ENCODE peak calls at places on chromosomes 13 and 19, in five cellular contexts. K is thoracic aorta, I is lung, Y is H1, J is pancreas. T is an unnamed sample.

GRCh38 chr13:98142427-98143156 is at the start of gene FARP1:
- DNase-seq in K (no peak), I (peak; percentile 71), Y (no peak), J (peak; percentile 94), T (no peak)

GRCh38 chr13:105144936-105145335 is 1390.5 kb downstream of the EFNB2 start:
- DNase-seq in K (no peak), I (no peak), Y (no peak), J (no peak), T (no peak)

GRCh38 chr13:107138468-107138867 is 570.5 kb upstream of the ARGLU1 start:
- DNase-seq in K (no peak), I (no peak), Y (no peak), J (no peak), T (no peak)

GRCh38 chr13:100674363-100674847 is at the start of gene TMTC4:
- DNase-seq in K (no peak), I (no peak), Y (no peak), J (no peak), T (no peak)

GRCh38 chr19:18320865-18321728 is 1.8 kb downstream of the LSM4 start:
- DNase-seq in K (no peak), I (no peak), Y (no peak), J (no peak), T (no peak)

GRCh38 chr19:46963093-46963734 is 56.4 kb upstream of the NPAS1 start:
- DNase-seq in K (no peak), I (no peak), Y (no peak), J (no peak), T (no peak)

GRCh38 chr13:71659427-71659826 is 207.6 kb downstream of the DACH1 start:
- DNase-seq in K (no peak), I (no peak), Y (no peak), J (no peak), T (no peak)

GRCh38 chr13:21395953-21396352 is 63.1 kb downstream of the ZDHHC20 start:
- DNase-seq in K (no peak), I (no peak), Y (no peak), J (no peak), T (no peak)

GRCh38 chr13:26624572-26624971 is 67.1 kb downstream of the WASF3 start:
- DNase-seq in K (no peak), I (no peak), Y (no peak), J (no peak), T (no peak)

GRCh38 chr13:113044431-113045114 is 61.0 kb upstream of the F7 start:
- DNase-seq in K (no peak), I (no peak), Y (no peak), J (peak; percentile 19), T (no peak)

GRCh38 chr13:76865996-76866503 is 20.2 kb downstream of the KCTD12 start:
- DNase-seq in K (no peak), I (no peak), Y (no peak), J (no peak), T (no peak)

GRCh38 chr13:80454245-80454644 is 113.3 kb upstream of the SPRY2 start:
- DNase-seq in K (no peak), I (no peak), Y (no peak), J (no peak), T (no peak)

GRCh38 chr13:112824429-112824828 is 134.6 kb downstream of the ATP11A start:
- DNase-seq in K (no peak), I (no peak), Y (no peak), J (no peak), T (no peak)

GRCh38 chr19:43438291-43439162 is 23.8 kb downstream of the TEX101 start:
- DNase-seq in K (no peak), I (peak; percentile 49), Y (no peak), J (no peak), T (no peak)

GRCh38 chr19:55086730-55087541 is 11.3 kb downstream of the EPS8L1 start:
- DNase-seq in K (peak; percentile 82), I (peak; percentile 96), Y (peak; percentile 88), J (peak; percentile 84), T (peak; percentile 93)

GRCh38 chr13:91362908-91363307 is 15.4 kb downstream of the MIR17HG start:
- DNase-seq in K (no peak), I (no peak), Y (no peak), J (no peak), T (no peak)

GRCh38 chr19:45821103-45821521 is 6.0 kb upstream of the RSPH6A start:
- DNase-seq in K (no peak), I (no peak), Y (no peak), J (no peak), T (no peak)

GRCh38 chr19:8020681-8021080 is 15.2 kb upstream of the ELAVL1 start:
- DNase-seq in K (no peak), I (no peak), Y (no peak), J (no peak), T (no peak)

GRCh38 chr19:29655648-29656335 is 9.5 kb upstream of the PLEKHF1 start:
- DNase-seq in K (no peak), I (no peak), Y (no peak), J (no peak), T (no peak)

GRCh38 chr13:20566424-20566916 is 487 bp upstream of the IFT88 start:
- DNase-seq in K (peak; percentile 2), I (no peak), Y (peak; percentile 17), J (no peak), T (no peak)

DNA sequence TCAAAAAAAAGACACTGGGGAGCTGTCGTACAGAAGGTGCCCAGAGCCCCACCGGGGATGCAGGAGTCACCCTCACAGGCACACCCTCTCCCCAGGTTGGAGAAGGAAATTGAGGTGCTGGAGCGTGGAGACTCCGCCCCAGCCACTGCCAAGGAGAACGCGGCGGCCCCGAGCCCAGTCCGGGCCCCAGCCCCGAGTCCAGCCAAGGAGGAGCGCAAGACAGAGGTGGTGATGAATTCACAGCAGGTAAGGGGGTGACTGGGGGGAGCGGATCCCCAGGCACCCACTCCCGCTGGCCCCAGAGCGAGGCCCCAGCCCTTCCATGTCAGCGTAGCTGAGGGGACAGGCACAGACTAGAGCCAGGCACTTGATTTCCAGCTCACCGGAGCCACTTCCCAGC is 19.9 kb upstream of the MISP start:
- DNase-seq in K (no peak), I (no peak), Y (no peak), J (no peak), T (no peak)
- H3K4me1 ChIP-seq in K (no peaks in the 10 kb centered on the region), I (peaks cover 8% of the 10 kb centered on the region), Y (no peaks in the 10 kb centered on the region), J (no peaks in the 10 kb centered on the region), T (no peaks in the 10 kb centered on the region)

DNA sequence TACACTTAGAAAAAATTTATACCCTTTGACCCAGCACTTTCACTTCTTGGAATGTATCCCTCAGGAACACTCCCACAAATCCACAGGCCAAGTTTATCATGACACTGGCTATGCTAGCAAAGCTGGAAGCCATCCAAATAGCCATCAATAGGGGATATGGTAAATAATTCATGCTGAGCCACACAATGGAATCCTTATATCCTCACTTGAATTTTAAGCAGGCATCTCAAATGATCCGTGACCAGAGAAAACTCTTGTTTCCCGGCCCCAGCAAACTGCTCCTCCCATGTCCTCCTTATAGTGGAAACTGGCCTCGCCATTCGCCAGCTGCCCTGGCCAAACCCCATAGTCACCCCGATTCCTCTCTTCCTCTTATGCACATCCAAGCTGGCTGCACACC is 37.6 kb downstream of the GRIK5 start:
- DNase-seq in K (no peak), I (no peak), Y (peak; percentile 43), J (no peak), T (no peak)
- H3K27ac ChIP-seq in K (no peak overlapping the region), I (no peak overlapping the region), Y (no peak overlapping the region), J (no peak overlapping the region), T (no peak overlapping the region)

GRCh38 chr19:5124111-5124855 is 155.4 kb downstream of the KDM4B start:
- DNase-seq in K (no peak), I (no peak), Y (no peak), J (no peak), T (no peak)

GRCh38 chr19:5126498-5127223 is 157.7 kb downstream of the KDM4B start:
- DNase-seq in K (no peak), I (no peak), Y (no peak), J (no peak), T (no peak)

GRCh38 chr19:5125797-5126497 is 157.0 kb downstream of the KDM4B start:
- DNase-seq in K (no peak), I (no peak), Y (no peak), J (no peak), T (no peak)

GRCh38 chr19:5123646-5124045 is 154.7 kb downstream of the KDM4B start:
- DNase-seq in K (no peak), I (no peak), Y (no peak), J (no peak), T (no peak)

DNA sequence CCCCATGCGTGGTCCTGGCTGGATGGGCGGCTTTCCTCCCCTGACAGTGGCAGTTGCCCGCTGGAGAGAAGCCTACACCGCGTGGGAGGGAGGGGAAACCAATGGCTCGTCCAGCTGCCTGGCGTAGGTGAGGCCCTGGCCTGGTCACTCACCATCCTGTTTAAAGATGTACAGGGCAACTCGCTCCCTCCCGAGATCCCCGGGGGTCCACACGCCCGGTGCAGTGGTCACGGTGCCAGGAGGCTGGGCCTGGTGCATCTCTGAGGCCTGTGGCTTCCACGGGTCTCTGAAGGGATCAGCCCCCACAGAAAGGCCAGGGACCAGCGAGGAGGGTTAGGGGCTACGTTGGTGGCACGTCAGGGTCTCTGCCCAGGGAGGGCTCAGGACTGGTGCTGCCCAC is 156.5 kb downstream of the KDM4B start:
- DNase-seq in K (no peak), I (no peak), Y (no peak), J (no peak), T (no peak)
- H3K4me1 ChIP-seq in K (peaks cover 44% of the 10 kb centered on the region), I (peaks cover 16% of the 10 kb centered on the region), Y (peaks cover 50% of the 10 kb centered on the region), J (peaks cover 34% of the 10 kb centered on the region), T (peaks cover 31% of the 10 kb centered on the region)

GRCh38 chr13:59478908-59479307 is 684.8 kb downstream of the DIAPH3 start:
- DNase-seq in K (no peak), I (no peak), Y (no peak), J (no peak), T (no peak)
- H3K27ac ChIP-seq in K (no peak overlapping the region), I (no peak overlapping the region), Y (no peak overlapping the region), J (no peak overlapping the region), T (no peak overlapping the region)

GRCh38 chr19:3365093-3365446 is 1.3 kb upstream of the NFIC start:
- DNase-seq in K (no peak), I (no peak), Y (no peak), J (no peak), T (no peak)
- H3K4me1 ChIP-seq in K (peaks cover 64% of the 10 kb centered on the region), I (peaks cover 19% of the 10 kb centered on the region), Y (peaks cover 24% of the 10 kb centered on the region), J (peaks cover 7% of the 10 kb centered on the region), T (peaks cover 14% of the 10 kb centered on the region)

T was measured in ascending aorta.